ENCODE peak calls at places on chromosome 12, in nine cellular contexts. V, U, L, E, P, B, R, W and X are unnamed samples.

GRCh38 chr12:15546102-15546701 is 223.9 kb downstream of the PTPRO start:
- DNase-seq in E (no peak), U (no peak), V (no peak), L (no peak), P (no peak), R (no peak), W (no peak), B (no peak), X (no peak)

GRCh38 chr12:10716704-10717315 is 6.3 kb downstream of the YBX3 start:
- DNase-seq in W (peak), B (peak), L (peak), R (peak), V (peak), P (peak), E (no peak), U (peak), X (peak)

GRCh38 chr12:28787151-28787550 is 361.9 kb upstream of the FAR2 start:
- DNase-seq in P (no peak), L (no peak), B (no peak), W (no peak), U (no peak), E (no peak), V (no peak), R (no peak), X (no peak)

GRCh38 chr12:5101686-5102085 is 58.0 kb downstream of the KCNA5 start:
- DNase-seq in E (no peak), L (no peak), R (no peak), B (no peak), V (no peak), P (no peak), W (no peak), U (no peak), X (no peak)

GRCh38 chr12:52655251-52655650 is 3.2 kb upstream of the KRT2 start:
- DNase-seq in U (no peak), L (no peak), P (no peak), B (no peak), V (no peak), W (no peak), E (no peak), R (no peak), X (no peak)

GRCh38 chr12:104381721-104382480 is 74.8 kb upstream of the CHST11 start:
- DNase-seq in P (peak), W (peak), R (no peak), B (peak), E (peak), U (peak), V (peak), L (peak), X (peak)

GRCh38 chr12:38099686-38100085 is 216.9 kb upstream of the ALG10B start:
- DNase-seq in P (peak), V (no peak), E (no peak), R (no peak), L (no peak), U (no peak), B (no peak), W (no peak), X (no peak)

GRCh38 chr12:49920241-49920914 is 16.7 kb upstream of the FAIM2 start:
- DNase-seq in P (peak), U (peak), L (peak), V (no peak), E (no peak), W (no peak), B (no peak), R (no peak), X (no peak)

GRCh38 chr12:127125607-127126259 is 1141.2 kb upstream of the TMEM132C start:
- DNase-seq in R (peak), E (no peak), V (no peak), L (peak), W (no peak), B (no peak), P (peak), U (peak), X (no peak)

GRCh38 chr12:65823481-65824313 is 586 bp upstream of the HMGA2 start:
- DNase-seq in U (no peak), R (no peak), E (peak), B (no peak), L (peak), V (peak), P (peak), W (peak), X (peak)

GRCh38 chr12:10069099-10069498 is 29.7 kb downstream of the CLEC1A start:
- DNase-seq in W (no peak), P (no peak), U (peak), R (peak), B (no peak), V (no peak), L (no peak), E (no peak), X (no peak)

GRCh38 chr12:69240625-69240984 is 1.2 kb downstream of the CPSF6 start:
- DNase-seq in V (no peak), L (no peak), E (no peak), B (no peak), W (no peak), R (no peak), P (peak), U (no peak), X (no peak)

GRCh38 chr12:56165369-56165768 is 7.2 kb downstream of the MYL6 start:
- DNase-seq in B (no peak), R (no peak), E (no peak), L (no peak), U (peak), V (no peak), W (no peak), P (no peak), X (no peak)

GRCh38 chr12:115946092-115946491 is 331.4 kb downstream of the MED13L start:
- DNase-seq in U (no peak), P (no peak), V (no peak), W (no peak), B (no peak), L (no peak), E (no peak), R (no peak), X (no peak)

GRCh38 chr12:123122649-123123048 is 28.2 kb downstream of the PITPNM2 start:
- DNase-seq in W (no peak), L (no peak), P (no peak), R (no peak), U (no peak), B (no peak), V (no peak), E (no peak), X (no peak)

GRCh38 chr12:113104953-113105510 is 30.5 kb downstream of the RASAL1 start:
- DNase-seq in B (no peak), V (no peak), U (no peak), P (no peak), L (no peak), W (no peak), R (no peak), E (no peak), X (no peak)

GRCh38 chr12:19726592-19726991 is 287.3 kb downstream of the AEBP2 start:
- DNase-seq in L (no peak), R (no peak), B (no peak), V (no peak), W (no peak), P (no peak), U (no peak), E (no peak), X (no peak)

GRCh38 chr12:24661657-24662096 is 287.2 kb downstream of the BCAT1 start:
- DNase-seq in U (peak), V (peak), R (no peak), E (peak), P (peak), B (no peak), W (no peak), L (no peak), X (no peak)

GRCh38 chr12:48980389-48980952 is 2.3 kb downstream of the WNT1 start:
- DNase-seq in B (no peak), V (no peak), W (peak), U (no peak), L (no peak), E (no peak), R (no peak), P (no peak), X (no peak)

GRCh38 chr12:121578230-121579189 is 2.3 kb downstream of the KDM2B start:
- DNase-seq in B (peak), P (peak), L (no peak), E (no peak), R (no peak), V (peak), W (peak), U (no peak), X (no peak)

GRCh38 chr12:101830391-101831325 is at the start of gene GNPTAB:
- DNase-seq in W (peak), R (peak), E (peak), V (peak), U (peak), P (peak), B (peak), L (peak), X (peak)

GRCh38 chr12:104478396-104479140 is 21.8 kb downstream of the CHST11 start:
- DNase-seq in E (no peak), V (no peak), B (no peak), P (peak), W (no peak), U (no peak), L (no peak), R (no peak), X (no peak)

GRCh38 chr12:25557830-25558436 is 4.8 kb upstream of the LMNTD1 start:
- DNase-seq in U (peak), B (no peak), E (no peak), V (no peak), R (no peak), P (peak), W (peak), L (no peak), X (no peak)

GRCh38 chr12:131372706-131373195 is 338.1 kb upstream of the SFSWAP start:
- DNase-seq in B (no peak), U (no peak), V (no peak), E (no peak), L (no peak), R (no peak), P (no peak), W (no peak), X (no peak)

GRCh38 chr12:114186241-114187002 is 219.5 kb downstream of the TBX5 start:
- DNase-seq in R (no peak), L (no peak), E (no peak), V (no peak), U (no peak), P (no peak), B (no peak), W (peak), X (no peak)

GRCh38 chr12:130336723-130337475 is 788 bp upstream of the PIWIL1 start:
- DNase-seq in P (no peak), L (no peak), E (no peak), R (no peak), B (no peak), V (no peak), W (no peak), U (no peak), X (no peak)

GRCh38 chr12:56951582-56952339 is 5.6 kb downstream of the RDH16 start:
- DNase-seq in L (no peak), B (no peak), U (no peak), E (no peak), V (no peak), W (no peak), R (no peak), P (no peak), X (peak)

GRCh38 chr12:46814143-46814542 is 11.7 kb downstream of the SLC38A4 start:
- DNase-seq in L (no peak), R (no peak), W (no peak), P (no peak), V (no peak), B (no peak), U (no peak), E (peak), X (no peak)

GRCh38 chr12:79057540-79057939 is 193.0 kb downstream of the SYT1 start:
- DNase-seq in B (no peak), E (no peak), W (no peak), L (no peak), R (no peak), V (no peak), U (no peak), P (no peak), X (no peak)

GRCh38 chr12:74111688-74112360 is 425.8 kb upstream of the ATXN7L3B start:
- DNase-seq in R (no peak), P (no peak), W (peak), B (no peak), E (no peak), U (no peak), V (no peak), L (no peak), X (no peak)
- TF ChIP-seq CTCF in R (no peak), P (no peak), W (peak), B (peak), E (peak), U (no peak), V (no peak), L (peak), X (peak)

DNA sequence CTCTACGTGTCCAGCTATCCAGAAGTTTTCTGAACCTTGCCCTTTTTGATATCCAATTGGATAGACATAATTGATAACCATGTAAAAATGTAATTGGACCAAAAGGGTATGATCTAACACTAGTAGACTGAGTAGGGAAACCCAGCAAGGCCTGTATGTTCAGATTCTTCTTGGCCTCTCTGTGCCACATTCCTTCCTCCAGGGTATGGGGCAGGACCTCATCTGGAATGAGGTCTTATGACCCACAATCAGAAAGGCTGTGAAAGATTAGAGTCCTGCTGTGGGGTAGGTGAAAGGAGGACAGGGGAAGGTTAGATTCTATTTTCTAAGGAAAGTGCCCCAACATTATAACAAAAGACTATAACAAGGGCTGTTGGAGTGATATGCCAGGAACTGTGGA is 51.3 kb upstream of the A2ML1 start:
- DNase-seq in U (no peak), R (no peak), P (no peak), V (no peak), L (no peak), B (no peak), W (no peak), E (no peak), X (no peak)
- TF ChIP-seq CTCF in U (no peak), R (no peak), P (no peak), V (no peak), L (no peak), B (peak), W (no peak), E (no peak), X (no peak)

DNA sequence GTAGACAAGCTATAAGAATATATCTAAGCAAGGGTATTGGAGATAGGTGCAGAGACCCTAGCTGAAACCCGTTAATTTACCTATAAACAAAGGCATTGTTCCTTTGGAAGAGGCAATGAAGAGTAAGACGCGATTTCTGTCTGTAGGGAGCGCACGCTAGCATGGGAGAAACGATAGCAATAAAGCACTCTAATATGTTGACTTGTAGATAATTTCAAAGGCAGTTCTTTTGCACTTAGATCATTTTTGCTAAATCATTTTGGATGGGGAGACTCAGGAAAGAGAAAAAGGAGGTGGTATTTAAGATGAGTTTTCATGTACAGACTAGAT is 648 bp downstream of the CCDC77 start:
- DNase-seq in E (no peak), L (no peak), R (no peak), U (peak), B (no peak), W (peak), V (no peak), P (peak), X (no peak)
- TF ChIP-seq CTCF in E (no peak), L (peak), R (peak), U (peak), B (no peak), W (no peak), V (no peak), P (peak), X (peak)

DNA sequence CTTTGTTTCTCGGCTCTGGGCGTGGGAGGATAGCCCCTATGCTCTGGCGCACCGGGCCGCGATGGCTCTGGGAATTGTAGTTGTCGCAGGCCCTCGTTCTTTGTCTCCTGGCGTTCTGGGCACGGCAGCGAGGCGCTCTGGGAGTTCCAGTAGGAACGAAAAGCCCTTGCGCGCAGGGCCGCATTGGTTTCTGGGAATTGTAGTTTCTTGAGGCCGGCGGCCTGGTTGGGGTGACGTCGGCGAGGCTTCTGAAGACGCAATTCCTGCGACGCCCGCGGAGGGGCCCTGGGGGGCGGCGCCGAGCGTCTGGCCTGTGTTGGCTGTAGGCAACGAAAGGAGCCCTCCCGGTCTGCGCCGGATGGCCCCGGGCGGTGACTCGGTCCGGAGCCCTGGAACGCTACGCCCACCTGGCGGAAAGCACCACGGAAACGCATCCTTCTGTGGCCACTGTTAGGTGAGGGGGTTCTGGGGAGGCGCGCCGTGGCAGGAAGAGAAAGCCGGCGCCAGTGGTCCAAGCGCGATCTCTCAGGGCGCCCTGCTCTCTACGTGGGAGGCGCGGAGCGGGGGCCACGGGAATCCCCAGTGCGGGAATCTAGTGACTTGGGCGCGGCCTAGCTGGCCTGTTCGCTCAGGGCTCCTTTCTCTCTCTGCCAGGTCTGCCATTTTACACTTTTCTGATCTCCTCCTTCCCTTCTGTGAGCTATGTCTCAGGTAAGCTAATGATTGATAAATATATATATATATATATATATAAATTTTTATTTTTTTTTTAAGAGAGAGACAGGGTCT is at the start of gene ZNF140:
- DNase-seq in U (peak), P (peak), L (peak), W (peak), R (peak), E (peak), V (peak), B (peak), X (peak)
- TF ChIP-seq CTCF in U (peak), P (peak), L (peak), W (no peak), R (peak), E (peak), V (peak), B (peak), X (no peak)

GRCh38 chr12:31557707-31558106 is 33.2 kb downstream of the DENND5B start:
- DNase-seq in V (no peak), B (no peak), U (no peak), W (no peak), E (no peak), P (no peak), R (no peak), L (no peak), X (no peak)
- TF ChIP-seq CTCF in V (no peak), B (no peak), U (no peak), W (no peak), E (no peak), P (no peak), R (no peak), L (no peak), X (no peak)

DNA sequence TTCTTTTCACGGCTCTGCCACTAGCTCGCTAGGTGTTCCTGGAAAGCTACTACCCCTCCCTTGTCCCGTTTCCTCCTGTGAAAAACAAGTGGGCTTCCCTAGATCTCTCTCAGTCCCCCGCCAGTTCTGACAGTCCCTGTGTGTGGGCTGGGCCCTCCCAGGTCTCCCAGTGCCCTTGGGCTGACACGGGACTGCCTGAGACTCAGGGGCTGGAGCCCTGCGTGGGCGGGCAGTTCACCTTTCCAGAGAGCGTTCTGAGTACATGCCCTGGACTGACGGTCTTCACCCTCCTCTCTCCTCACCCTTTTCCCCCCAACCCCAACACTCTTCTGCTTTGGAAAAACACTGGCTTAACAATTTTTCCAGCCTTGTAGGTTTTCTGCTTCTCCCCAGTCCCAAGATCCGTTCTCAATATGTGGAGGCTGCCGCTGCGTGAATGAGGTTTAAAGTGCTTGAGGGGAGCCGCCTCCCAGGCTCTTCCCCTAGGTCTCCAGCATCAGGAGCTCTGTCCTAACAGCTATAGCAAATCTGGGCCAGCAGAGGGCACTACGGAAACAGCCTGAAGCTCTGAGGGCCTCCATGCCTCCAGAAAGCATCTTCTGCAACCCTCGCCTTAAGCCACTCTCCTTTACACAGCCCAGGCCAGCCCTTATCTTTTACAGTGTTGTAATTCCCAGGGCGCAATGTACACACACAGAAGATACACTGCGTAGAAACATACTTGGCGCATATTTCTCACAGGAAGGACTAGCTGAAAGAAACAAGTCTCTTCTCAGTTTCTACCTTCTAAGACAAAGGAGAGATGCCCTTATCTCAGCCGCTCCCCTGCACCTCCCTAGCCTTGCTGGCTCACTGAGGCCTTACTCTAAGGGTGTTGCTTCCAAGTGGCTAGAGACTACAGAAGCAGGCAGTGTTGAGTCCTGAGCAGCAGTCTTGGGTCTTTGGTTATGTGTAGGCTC is 10.4 kb upstream of the DCD start:
- DNase-seq in W (peak), E (peak), R (no peak), B (peak), V (no peak), U (peak), L (no peak), P (peak), X (no peak)
- TF ChIP-seq CTCF in W (peak), E (peak), R (peak), B (peak), V (peak), U (peak), L (peak), P (peak), X (peak)

GRCh38 chr12:1645819-1646218 is 16.8 kb downstream of the WNT5B start:
- DNase-seq in P (no peak), U (no peak), V (no peak), E (no peak), L (no peak), R (no peak), W (no peak), B (no peak), X (no peak)
- TF ChIP-seq CTCF in P (no peak), U (no peak), V (no peak), E (no peak), L (no peak), R (no peak), W (no peak), B (no peak), X (no peak)